ENCODE peak calls at places on chromosomes 11 and 22, in eight cellular contexts. O, S, W, D, T, K, E and J are unnamed samples.

GRCh38 chr11:63448646-63449045 is 42.3 kb downstream of the PLAAT5 start:
- DNase-seq in W (no peak), D (no peak), T (no peak), K (no peak), S (no peak), E (no peak), O (no peak), J (no peak)

GRCh38 chr11:46437106-46437689 is 45.6 kb upstream of the CHRM4 start:
- DNase-seq in T (no peak), O (no peak), W (no peak), K (no peak), D (no peak), S (no peak), E (no peak), J (no peak)

GRCh38 chr11:123616505-123617198 is 37.8 kb downstream of the SCN3B start:
- DNase-seq in S (no peak), T (no peak), E (peak), K (no peak), W (no peak), O (peak), D (no peak), J (peak)

GRCh38 chr11:35009191-35009940 is 92.9 kb downstream of the PDHX start:
- DNase-seq in S (no peak), O (peak), E (peak), D (no peak), K (no peak), W (no peak), T (no peak), J (peak)

GRCh38 chr22:43013355-43014061 is 1.4 kb downstream of the PACSIN2 start:
- DNase-seq in O (no peak), D (no peak), S (no peak), E (no peak), K (no peak), W (no peak), T (no peak), J (peak)

GRCh38 chr11:83818349-83818748 is 532.2 kb upstream of the CCDC90B start:
- DNase-seq in S (no peak), K (no peak), W (no peak), O (peak), D (no peak), E (no peak), T (no peak), J (peak)

GRCh38 chr22:38069372-38070249 is 12.4 kb downstream of the PICK1 start:
- DNase-seq in T (no peak), O (peak), E (no peak), S (no peak), D (peak), K (no peak), W (no peak), J (peak)

GRCh38 chr11:70555092-70555491 is 156.8 kb downstream of the CTTN start:
- DNase-seq in S (no peak), K (no peak), E (no peak), W (no peak), D (peak), O (no peak), T (no peak), J (no peak)

GRCh38 chr22:50247748-50248147 is 2.9 kb upstream of the TUBGCP6 start:
- DNase-seq in S (no peak), T (peak), D (peak), K (no peak), E (no peak), W (no peak), O (no peak), J (peak)

GRCh38 chr11:78099671-78100070 is 20.0 kb upstream of the NDUFC2 start:
- DNase-seq in S (no peak), D (no peak), W (no peak), E (no peak), O (no peak), T (peak), K (no peak), J (no peak)

GRCh38 chr11:10497371-10498021 is 42.4 kb downstream of the AMPD3 start:
- DNase-seq in W (no peak), E (no peak), T (no peak), O (no peak), D (no peak), K (no peak), S (no peak), J (no peak)

GRCh38 chr11:129639300-129639699 is 176.3 kb upstream of the TMEM45B start:
- DNase-seq in E (peak), O (peak), D (peak), K (no peak), T (no peak), W (no peak), S (no peak), J (peak)

GRCh38 chr22:37169947-37170688 is 17.9 kb downstream of the C1QTNF6 start:
- DNase-seq in O (no peak), W (peak), D (no peak), T (no peak), K (no peak), S (no peak), E (no peak), J (no peak)

GRCh38 chr22:36166518-36167220 is 6.1 kb upstream of the APOL3 start:
- DNase-seq in S (no peak), E (no peak), K (no peak), T (no peak), D (no peak), W (no peak), O (no peak), J (no peak)

GRCh38 chr11:103652013-103652412 is 384.4 kb upstream of the DDI1 start:
- DNase-seq in O (peak), S (no peak), K (no peak), W (no peak), T (no peak), E (no peak), D (no peak), J (peak)

GRCh38 chr22:42881982-42882656 is 25.0 kb upstream of the ARFGAP3 start:
- DNase-seq in O (no peak), K (no peak), D (peak), W (no peak), E (no peak), S (no peak), T (no peak), J (no peak)

GRCh38 chr22:49930596-49931412 is 12.4 kb downstream of the CRELD2 start:
- DNase-seq in D (peak), E (peak), T (no peak), K (no peak), W (no peak), O (peak), S (no peak), J (peak)